ENCODE peak calls at places on chromosomes 16 and 17, in seven cellular contexts. One of them, this sample, is unnamed.

GRCh38 chr17:13029340-13029739 is 11.5 kb upstream of the ELAC2 start:
- DNase-seq in body of pancreas: no peak
- DNase-seq in mammary epithelial cell: no peak
- DNase-seq in choroid plexus epithelial cell: no peak
- DNase-seq in sigmoid colon: no peak
- DNase-seq in HepG2: no peak
- DNase-seq in HL-60: no peak
- DNase-seq in this sample: no peak

GRCh38 chr17:15973016-15973415 is 26.5 kb downstream of the ZSWIM7 start:
- DNase-seq in body of pancreas: no peak
- DNase-seq in mammary epithelial cell: peak
- DNase-seq in choroid plexus epithelial cell: no peak
- DNase-seq in sigmoid colon: no peak
- DNase-seq in HepG2: no peak
- DNase-seq in HL-60: no peak
- DNase-seq in this sample: no peak

GRCh38 chr17:82772026-82772425 is 20.2 kb downstream of the TBCD start:
- DNase-seq in body of pancreas: peak
- DNase-seq in mammary epithelial cell: peak
- DNase-seq in choroid plexus epithelial cell: peak
- DNase-seq in sigmoid colon: no peak
- DNase-seq in HepG2: peak
- DNase-seq in HL-60: no peak
- DNase-seq in this sample: no peak

GRCh38 chr17:8314797-8315739 is 5.0 kb downstream of the ARHGEF15 start:
- DNase-seq in body of pancreas: peak
- DNase-seq in mammary epithelial cell: peak
- DNase-seq in choroid plexus epithelial cell: no peak
- DNase-seq in sigmoid colon: no peak
- DNase-seq in HepG2: no peak
- DNase-seq in HL-60: no peak
- DNase-seq in this sample: no peak

GRCh38 chr17:2980904-2981246 is 82.5 kb downstream of the OR1D5 start:
- DNase-seq in body of pancreas: no peak
- DNase-seq in mammary epithelial cell: no peak
- DNase-seq in choroid plexus epithelial cell: no peak
- DNase-seq in sigmoid colon: peak
- DNase-seq in HepG2: no peak
- DNase-seq in HL-60: no peak
- DNase-seq in this sample: no peak

GRCh38 chr16:83215417-83216001 is 588.7 kb downstream of the CDH13 start:
- DNase-seq in body of pancreas: no peak
- DNase-seq in mammary epithelial cell: peak
- DNase-seq in choroid plexus epithelial cell: peak
- DNase-seq in sigmoid colon: no peak
- DNase-seq in HepG2: peak
- DNase-seq in HL-60: peak
- DNase-seq in this sample: peak

GRCh38 chr16:16096858-16097213 is 126.5 kb downstream of the ABCC6 start:
- DNase-seq in body of pancreas: no peak
- DNase-seq in mammary epithelial cell: no peak
- DNase-seq in choroid plexus epithelial cell: no peak
- DNase-seq in sigmoid colon: no peak
- DNase-seq in HepG2: no peak
- DNase-seq in HL-60: no peak
- DNase-seq in this sample: no peak

GRCh38 chr17:73133911-73134649 is 30.7 kb upstream of the SSTR2 start:
- DNase-seq in body of pancreas: no peak
- DNase-seq in mammary epithelial cell: no peak
- DNase-seq in choroid plexus epithelial cell: no peak
- DNase-seq in sigmoid colon: no peak
- DNase-seq in HepG2: no peak
- DNase-seq in HL-60: no peak
- DNase-seq in this sample: no peak

GRCh38 chr16:29811170-29811895 is 660 bp upstream of the PRRT2 start:
- DNase-seq in body of pancreas: peak
- DNase-seq in mammary epithelial cell: peak
- DNase-seq in choroid plexus epithelial cell: peak
- DNase-seq in sigmoid colon: peak
- DNase-seq in HepG2: peak
- DNase-seq in HL-60: peak
- DNase-seq in this sample: peak

GRCh38 chr17:55320594-55321506 is 56.1 kb downstream of the HLF start:
- DNase-seq in body of pancreas: no peak
- DNase-seq in mammary epithelial cell: peak
- DNase-seq in choroid plexus epithelial cell: no peak
- DNase-seq in sigmoid colon: no peak
- DNase-seq in HepG2: no peak
- DNase-seq in HL-60: no peak
- DNase-seq in this sample: no peak

GRCh38 chr17:57096472-57097198 is 11.6 kb downstream of the AKAP1 start:
- DNase-seq in body of pancreas: no peak
- DNase-seq in mammary epithelial cell: no peak
- DNase-seq in choroid plexus epithelial cell: no peak
- DNase-seq in sigmoid colon: no peak
- DNase-seq in HepG2: peak
- DNase-seq in HL-60: no peak
- DNase-seq in this sample: no peak

GRCh38 chr17:79036609-79037008 is 12.6 kb downstream of the C1QTNF1 start:
- DNase-seq in body of pancreas: no peak
- DNase-seq in mammary epithelial cell: peak
- DNase-seq in choroid plexus epithelial cell: peak
- DNase-seq in sigmoid colon: peak
- DNase-seq in HepG2: no peak
- DNase-seq in HL-60: no peak
- DNase-seq in this sample: no peak

GRCh38 chr17:15263680-15264079 is 1.4 kb downstream of the PMP22 start:
- DNase-seq in body of pancreas: no peak
- DNase-seq in mammary epithelial cell: no peak
- DNase-seq in choroid plexus epithelial cell: no peak
- DNase-seq in sigmoid colon: no peak
- DNase-seq in HepG2: no peak
- DNase-seq in HL-60: no peak
- DNase-seq in this sample: no peak

GRCh38 chr16:64654137-64654652 is 467.7 kb downstream of the CDH11 start:
- DNase-seq in body of pancreas: no peak
- DNase-seq in mammary epithelial cell: no peak
- DNase-seq in choroid plexus epithelial cell: peak
- DNase-seq in sigmoid colon: no peak
- DNase-seq in HepG2: no peak
- DNase-seq in HL-60: no peak
- DNase-seq in this sample: no peak

GRCh38 chr16:54280751-54281150 is 5.8 kb downstream of the IRX3 start:
- DNase-seq in body of pancreas: no peak
- DNase-seq in mammary epithelial cell: peak
- DNase-seq in choroid plexus epithelial cell: peak
- DNase-seq in sigmoid colon: no peak
- DNase-seq in HepG2: no peak
- DNase-seq in HL-60: no peak
- DNase-seq in this sample: no peak

GRCh38 chr17:7357381-7357780 is 2.4 kb downstream of the TMEM95 start:
- DNase-seq in body of pancreas: no peak
- DNase-seq in mammary epithelial cell: no peak
- DNase-seq in choroid plexus epithelial cell: no peak
- DNase-seq in sigmoid colon: no peak
- DNase-seq in HepG2: no peak
- DNase-seq in HL-60: no peak
- DNase-seq in this sample: no peak

GRCh38 chr16:53054670-53055485 is at the start of gene CHD9:
- DNase-seq in body of pancreas: peak
- DNase-seq in mammary epithelial cell: peak
- DNase-seq in choroid plexus epithelial cell: peak
- DNase-seq in sigmoid colon: peak
- DNase-seq in HepG2: peak
- DNase-seq in HL-60: peak
- DNase-seq in this sample: peak

GRCh38 chr16:85019659-85020245 is 7.8 kb upstream of the KIAA0513 start:
- DNase-seq in body of pancreas: peak
- DNase-seq in mammary epithelial cell: peak
- DNase-seq in choroid plexus epithelial cell: no peak
- DNase-seq in sigmoid colon: peak
- DNase-seq in HepG2: no peak
- DNase-seq in HL-60: no peak
- DNase-seq in this sample: no peak

GRCh38 chr17:47844230-47844629 is 3.2 kb upstream of the SCRN2 start:
- DNase-seq in body of pancreas: no peak
- DNase-seq in mammary epithelial cell: no peak
- DNase-seq in choroid plexus epithelial cell: peak
- DNase-seq in sigmoid colon: no peak
- DNase-seq in HepG2: peak
- DNase-seq in HL-60: no peak
- DNase-seq in this sample: no peak

GRCh38 chr16:73066927-73067670 is 19.2 kb upstream of the ZFHX3 start:
- DNase-seq in body of pancreas: no peak
- DNase-seq in mammary epithelial cell: no peak
- DNase-seq in choroid plexus epithelial cell: peak
- DNase-seq in sigmoid colon: peak
- DNase-seq in HepG2: no peak
- DNase-seq in HL-60: no peak
- DNase-seq in this sample: no peak

GRCh38 chr16:89841275-89841674 is 13.0 kb downstream of the SPIRE2 start:
- DNase-seq in body of pancreas: no peak
- DNase-seq in mammary epithelial cell: no peak
- DNase-seq in choroid plexus epithelial cell: no peak
- DNase-seq in sigmoid colon: no peak
- DNase-seq in HepG2: no peak
- DNase-seq in HL-60: no peak
- DNase-seq in this sample: no peak

GRCh38 chr16:77437859-77438258 is 3.0 kb upstream of the ADAMTS18 start:
- DNase-seq in body of pancreas: no peak
- DNase-seq in mammary epithelial cell: no peak
- DNase-seq in choroid plexus epithelial cell: peak
- DNase-seq in sigmoid colon: no peak
- DNase-seq in HepG2: no peak
- DNase-seq in HL-60: no peak
- DNase-seq in this sample: no peak

GRCh38 chr17:40348562-40349476 is 15.7 kb downstream of the GJD3 start:
- DNase-seq in body of pancreas: peak
- DNase-seq in mammary epithelial cell: no peak
- DNase-seq in choroid plexus epithelial cell: no peak
- DNase-seq in sigmoid colon: peak
- DNase-seq in HepG2: no peak
- DNase-seq in HL-60: no peak
- DNase-seq in this sample: no peak

GRCh38 chr16:65702707-65703402 is 581.0 kb upstream of the CDH11 start:
- DNase-seq in body of pancreas: no peak
- DNase-seq in mammary epithelial cell: no peak
- DNase-seq in choroid plexus epithelial cell: no peak
- DNase-seq in sigmoid colon: no peak
- DNase-seq in HepG2: no peak
- DNase-seq in HL-60: no peak
- DNase-seq in this sample: no peak

GRCh38 chr16:65710107-65710506 is 588.2 kb upstream of the CDH11 start:
- DNase-seq in body of pancreas: no peak
- DNase-seq in mammary epithelial cell: no peak
- DNase-seq in choroid plexus epithelial cell: no peak
- DNase-seq in sigmoid colon: no peak
- DNase-seq in HepG2: no peak
- DNase-seq in HL-60: no peak
- DNase-seq in this sample: no peak

GRCh38 chr16:65698943-65699342 is 577.1 kb upstream of the CDH11 start:
- DNase-seq in body of pancreas: no peak
- DNase-seq in mammary epithelial cell: no peak
- DNase-seq in choroid plexus epithelial cell: peak
- DNase-seq in sigmoid colon: no peak
- DNase-seq in HepG2: no peak
- DNase-seq in HL-60: no peak
- DNase-seq in this sample: no peak

GRCh38 chr16:65700599-65700998 is 578.7 kb upstream of the CDH11 start:
- DNase-seq in body of pancreas: no peak
- DNase-seq in mammary epithelial cell: no peak
- DNase-seq in choroid plexus epithelial cell: no peak
- DNase-seq in sigmoid colon: no peak
- DNase-seq in HepG2: no peak
- DNase-seq in HL-60: no peak
- DNase-seq in this sample: no peak

DNA sequence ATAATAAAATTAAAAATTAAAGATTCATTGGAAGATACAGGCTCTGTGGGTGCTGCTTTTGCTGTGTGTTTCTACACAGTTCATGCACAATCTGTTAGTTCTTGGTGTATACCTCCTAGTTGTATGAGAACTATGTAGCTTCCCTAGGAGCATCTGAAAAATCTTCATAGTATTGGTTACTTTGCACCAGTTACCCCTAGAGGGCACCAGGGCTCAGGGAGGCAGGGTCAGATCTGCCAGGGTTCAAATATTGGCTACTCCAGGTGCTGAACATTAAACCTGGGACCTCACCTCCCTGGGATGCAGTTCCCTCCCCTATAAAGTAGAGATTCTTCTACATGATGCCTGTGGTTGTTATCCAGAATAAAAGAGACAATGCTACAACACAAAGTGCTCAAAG is 583.0 kb upstream of the CDH11 start:
- DNase-seq in body of pancreas: no peak
- DNase-seq in mammary epithelial cell: no peak
- DNase-seq in choroid plexus epithelial cell: no peak
- DNase-seq in sigmoid colon: no peak
- DNase-seq in HepG2: no peak
- DNase-seq in HL-60: no peak
- DNase-seq in this sample: no peak
- TF ChIP-seq CTCF in body of pancreas: no peak
- TF ChIP-seq CTCF in mammary epithelial cell: peak
- TF ChIP-seq CTCF in choroid plexus epithelial cell: peak
- TF ChIP-seq CTCF in sigmoid colon: no peak
- TF ChIP-seq CTCF in HepG2: peak
- TF ChIP-seq CTCF in HL-60: no peak
- TF ChIP-seq CTCF in this sample: peak

DNA sequence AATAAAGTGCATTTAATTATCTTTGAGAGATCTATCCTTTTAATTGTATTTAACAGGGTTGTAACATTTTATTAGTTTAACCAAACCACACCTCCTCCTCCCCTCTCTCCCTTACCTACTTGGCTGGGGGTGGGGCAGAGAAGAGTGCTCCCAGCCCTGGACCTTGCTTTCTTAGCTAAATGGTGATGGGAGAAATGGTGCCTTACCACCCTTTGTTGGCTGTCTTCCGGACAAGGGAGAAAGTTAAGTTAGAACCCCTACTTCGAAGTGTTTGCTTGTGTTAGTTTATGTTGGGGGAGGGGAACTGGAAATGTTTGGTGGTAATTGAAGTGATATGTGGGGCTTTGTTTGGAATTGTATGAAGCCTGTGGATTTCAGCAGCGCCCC is 3.9 kb downstream of the FZD2 start:
- DNase-seq in body of pancreas: no peak
- DNase-seq in mammary epithelial cell: no peak
- DNase-seq in choroid plexus epithelial cell: no peak
- DNase-seq in sigmoid colon: no peak
- DNase-seq in HepG2: no peak
- DNase-seq in HL-60: no peak
- DNase-seq in this sample: no peak
- TF ChIP-seq CTCF in body of pancreas: no peak
- TF ChIP-seq CTCF in mammary epithelial cell: no peak
- TF ChIP-seq CTCF in choroid plexus epithelial cell: no peak
- TF ChIP-seq CTCF in sigmoid colon: no peak
- TF ChIP-seq CTCF in HepG2: no peak
- TF ChIP-seq CTCF in HL-60: no peak
- TF ChIP-seq CTCF in this sample: no peak

GRCh38 chr16:70438983-70439862 is at the start of gene ST3GAL2:
- DNase-seq in body of pancreas: peak
- DNase-seq in mammary epithelial cell: peak
- DNase-seq in choroid plexus epithelial cell: peak
- DNase-seq in sigmoid colon: peak
- DNase-seq in HepG2: peak
- DNase-seq in HL-60: peak
- DNase-seq in this sample: peak
- TF ChIP-seq CTCF in body of pancreas: no peak
- TF ChIP-seq CTCF in mammary epithelial cell: no peak
- TF ChIP-seq CTCF in choroid plexus epithelial cell: no peak
- TF ChIP-seq CTCF in sigmoid colon: no peak
- TF ChIP-seq CTCF in HepG2: peak
- TF ChIP-seq CTCF in HL-60: no peak
- TF ChIP-seq CTCF in this sample: no peak

GRCh38 chr16:67544329-67544841 is 15.8 kb downstream of the RIPOR1 start:
- DNase-seq in body of pancreas: no peak
- DNase-seq in mammary epithelial cell: no peak
- DNase-seq in choroid plexus epithelial cell: no peak
- DNase-seq in sigmoid colon: no peak
- DNase-seq in HepG2: no peak
- DNase-seq in HL-60: no peak
- DNase-seq in this sample: no peak
- TF ChIP-seq CTCF in body of pancreas: no peak
- TF ChIP-seq CTCF in mammary epithelial cell: no peak
- TF ChIP-seq CTCF in choroid plexus epithelial cell: peak
- TF ChIP-seq CTCF in sigmoid colon: no peak
- TF ChIP-seq CTCF in HepG2: peak
- TF ChIP-seq CTCF in HL-60: no peak
- TF ChIP-seq CTCF in this sample: no peak

This sample was measured in progenitor cell of endocrine pancreas.